ENCODE peak calls at places on chromosome 20, in six cellular contexts. X is H9, M is mesendoderm, E is neuronal stem cell, T is H1, P is trophoblast cell. C is an unnamed sample. For H3K79me1, the result is how much of the 10 kb centered on the place peaks cover.

GRCh38 chr20:9131841-9132240 is 63.0 kb downstream of the PLCB4 start:
- DNase-seq in X (no peak), T (no peak), M (no peak), E (no peak), P (no peak), C (no peak)

GRCh38 chr20:50709574-50709973 is 18.2 kb upstream of the RIPOR3 start:
- DNase-seq in X (no peak), E (no peak), M (no peak), P (no peak), T (no peak), C (no peak)

GRCh38 chr20:39480644-39481043 is 518.5 kb downstream of the DHX35 start:
- DNase-seq in M (no peak), X (no peak), P (no peak), T (no peak), E (no peak), C (no peak)

GRCh38 chr20:48286571-48287551 is 501.6 kb upstream of the SULF2 start:
- DNase-seq in X (no peak), E (no peak), P (no peak), M (no peak), T (no peak), C (no peak)

GRCh38 chr20:8375898-8376297 is 243.8 kb downstream of the PLCB1 start:
- DNase-seq in M (no peak), T (no peak), P (no peak), X (no peak), E (peak), C (no peak)

GRCh38 chr20:35260426-35260825 is 17.5 kb downstream of the MMP24OS start:
- DNase-seq in E (no peak), P (no peak), M (no peak), T (no peak), X (peak), C (no peak)

GRCh38 chr20:53609501-53610445 is 16.1 kb upstream of the ZNF217 start:
- DNase-seq in X (no peak), T (peak), P (no peak), E (no peak), M (peak), C (peak)

GRCh38 chr20:33767739-33768138 is 35.9 kb downstream of the ZNF341 start:
- DNase-seq in P (no peak), X (no peak), T (no peak), M (no peak), E (no peak), C (no peak)

GRCh38 chr20:13322621-13323020 is 101.5 kb downstream of the ISM1 start:
- DNase-seq in P (no peak), X (no peak), M (peak), T (no peak), E (no peak), C (no peak)

GRCh38 chr20:63863021-63863797 is 1.9 kb upstream of the TPD52L2 start:
- DNase-seq in E (no peak), X (no peak), M (no peak), P (no peak), T (no peak), C (no peak)

GRCh38 chr20:39036011-39036410 is 73.9 kb downstream of the DHX35 start:
- DNase-seq in X (no peak), M (no peak), P (no peak), E (no peak), T (no peak), C (peak)

GRCh38 chr20:41142241-41142640 is 4.9 kb downstream of the PLCG1 start:
- DNase-seq in M (no peak), T (no peak), P (no peak), E (no peak), X (no peak), C (no peak)

GRCh38 chr20:20363449-20364015 is 4.4 kb upstream of the INSM1 start:
- DNase-seq in M (peak), E (no peak), X (peak), P (no peak), T (peak), C (no peak)

GRCh38 chr20:32995802-32996201 is 8.4 kb downstream of the SUN5 start:
- DNase-seq in P (no peak), X (no peak), M (no peak), T (no peak), E (no peak), C (no peak)

GRCh38 chr20:23225407-23226060 is 125.1 kb upstream of the NXT1 start:
- DNase-seq in M (peak), E (no peak), T (no peak), P (peak), X (no peak), C (peak)

GRCh38 chr20:39861381-39861780 is 827.7 kb downstream of the MAFB start:
- DNase-seq in T (no peak), M (no peak), E (no peak), X (no peak), P (no peak), C (no peak)

GRCh38 chr20:17505664-17506517 is 25.3 kb downstream of the BFSP1 start:
- DNase-seq in E (no peak), T (no peak), X (no peak), P (peak), M (peak), C (peak)

GRCh38 chr20:760751-761417 is 7.4 kb downstream of the SLC52A3 start:
- DNase-seq in E (peak), M (peak), T (peak), P (peak), X (peak), C (no peak)

GRCh38 chr20:5065489-5066383 is 54.0 kb downstream of the PCNA start:
- DNase-seq in T (no peak), M (peak), X (no peak), P (peak), E (no peak), C (peak)

GRCh38 chr20:21719592-21720214 is 14.2 kb downstream of the PAX1 start:
- DNase-seq in P (peak), X (no peak), M (no peak), T (peak), E (no peak), C (peak)

GRCh38 chr20:364905-365794 is 15.4 kb upstream of the TRIB3 start:
- DNase-seq in M (peak), E (no peak), T (no peak), P (peak), X (no peak), C (peak)

GRCh38 chr20:46199198-46199597 is 81.1 kb downstream of the CD40 start:
- DNase-seq in P (no peak), M (peak), E (peak), X (peak), T (peak), C (no peak)

GRCh38 chr20:34299925-34300806 is 3.0 kb downstream of the AHCY start:
- DNase-seq in M (no peak), P (no peak), E (no peak), X (no peak), T (no peak), C (peak)

GRCh38 chr20:51456511-51457280 is 85.8 kb downstream of the NFATC2 start:
- DNase-seq in E (no peak), T (no peak), X (peak), P (peak), M (peak), C (peak)

GRCh38 chr20:4962257-4962855 is 39.0 kb downstream of the SLC23A2 start:
- DNase-seq in X (no peak), T (no peak), E (no peak), M (peak), P (no peak), C (no peak)

GRCh38 chr20:34364013-34364382 is 925 bp downstream of the ITCH start:
- DNase-seq in P (peak), E (no peak), T (no peak), M (peak), X (no peak), C (peak)

GRCh38 chr20:21701171-21701876 is 4.1 kb upstream of the PAX1 start:
- DNase-seq in T (peak), E (no peak), X (peak), P (no peak), M (no peak), C (no peak)

GRCh38 chr20:16125810-16126209 is 447.4 kb downstream of the KIF16B start:
- DNase-seq in E (no peak), T (no peak), X (no peak), P (peak), M (no peak), C (no peak)

GRCh38 chr20:39988991-39989390 is 700.0 kb downstream of the MAFB start:
- DNase-seq in P (no peak), E (no peak), X (no peak), M (no peak), T (no peak), C (no peak)

GRCh38 chr20:1927217-1927616 is 32.0 kb downstream of the SIRPA start:
- DNase-seq in P (no peak), T (no peak), E (no peak), X (no peak), M (no peak), C (no peak)

GRCh38 chr20:17228624-17229061 is 1.8 kb downstream of the PCSK2 start:
- DNase-seq in E (no peak), M (peak), T (peak), X (peak), P (no peak), C (no peak)

GRCh38 chr20:39631557-39631956 is 669.4 kb downstream of the DHX35 start:
- DNase-seq in P (peak), E (no peak), M (peak), X (no peak), T (no peak), C (no peak)

GRCh38 chr20:49978685-49979029 is 4.1 kb upstream of the SNAI1 start:
- DNase-seq in T (no peak), P (no peak), E (no peak), M (no peak), X (no peak), C (no peak)

GRCh38 chr20:58747400-58747672 is 54.7 kb downstream of the NPEPL1 start:
- DNase-seq in X (no peak), E (no peak), T (no peak), M (no peak), P (no peak), C (no peak)

GRCh38 chr20:48374986-48375715 is 452.6 kb downstream of the PREX1 start:
- DNase-seq in X (no peak), M (no peak), T (no peak), P (no peak), E (no peak), C (no peak)

DNA sequence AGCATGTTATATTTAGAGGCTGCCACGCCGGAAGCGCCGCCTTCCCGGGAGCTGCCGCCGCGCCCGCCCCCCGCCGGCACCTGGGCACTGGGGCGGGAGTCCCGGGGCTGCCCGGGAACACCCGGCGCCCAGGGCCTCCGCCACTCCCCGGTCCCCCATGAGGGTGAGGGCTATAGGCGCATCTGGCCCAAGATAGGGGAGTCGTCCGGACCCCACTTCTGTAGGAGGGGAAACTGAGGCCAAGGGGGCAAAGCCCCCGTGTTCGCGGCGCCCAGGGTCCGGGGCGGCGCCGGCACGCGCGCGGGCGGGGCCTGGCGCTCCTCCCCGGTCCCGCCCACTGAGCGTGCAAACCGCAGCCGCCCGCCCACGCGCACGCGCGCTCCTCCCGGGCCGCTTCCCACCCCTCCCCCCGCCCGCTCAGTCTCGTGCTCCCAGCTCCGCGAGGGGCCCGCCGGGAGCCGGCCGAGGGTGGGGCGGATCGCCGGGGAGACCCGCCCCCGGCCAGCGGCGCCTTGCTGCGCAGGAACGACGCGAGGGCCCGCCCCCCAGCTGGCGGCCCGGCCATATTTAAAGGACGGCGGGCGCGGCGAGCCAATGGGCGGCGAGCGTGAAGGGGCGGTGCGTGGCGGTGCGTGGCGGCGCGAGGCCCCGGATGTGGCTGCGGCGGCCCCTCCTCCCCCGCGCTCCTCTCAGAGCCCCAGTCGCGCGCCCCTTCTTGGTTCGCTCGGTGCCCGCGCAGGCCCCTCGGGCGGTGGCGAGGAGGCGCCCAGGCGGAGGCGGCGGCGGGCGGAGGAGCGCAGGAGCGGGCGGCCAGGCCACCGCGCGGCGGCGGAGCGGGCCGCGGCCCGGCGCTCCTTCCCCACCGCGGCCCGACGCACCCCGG is at the start of gene LSM14B:
- DNase-seq in M (peak), E (peak), T (peak), X (peak), P (peak), C (peak)
- H2BK5ac ChIP-seq in M (no peak), E (peak), T (peak), X (no peak), P (peak), C (peak)

DNA sequence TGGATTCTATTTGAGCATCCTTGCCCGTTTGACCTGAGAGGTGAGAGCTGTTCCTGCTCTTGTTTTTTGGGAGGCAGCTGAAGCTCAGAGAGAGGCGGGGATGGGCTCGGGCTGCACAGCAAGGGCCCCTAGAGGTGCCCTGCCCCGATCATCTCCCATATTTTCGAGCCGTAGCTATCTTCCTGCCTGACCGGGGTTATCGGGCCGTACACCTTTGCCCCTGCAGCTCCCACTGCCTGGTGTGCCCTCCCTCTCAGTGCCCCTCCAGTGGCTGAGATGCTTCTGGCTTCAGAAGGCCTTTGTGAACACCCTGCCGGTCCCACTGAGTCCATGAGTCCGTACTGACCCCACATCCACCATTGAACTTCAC is 6.7 kb downstream of the SRC start:
- DNase-seq in E (no peak), T (no peak), M (no peak), P (no peak), X (no peak), C (no peak)
- H3K79me1 ChIP-seq in E (under half), T (under half), M (half or more), P (under half), X (under half), C (under half)

GRCh38 chr20:44420497-44420896 is 55.2 kb upstream of the TTPAL start:
- DNase-seq in T (no peak), M (no peak), X (no peak), E (no peak), P (no peak), C (no peak)

GRCh38 chr20:44424039-44424495 is 51.6 kb upstream of the TTPAL start:
- DNase-seq in E (no peak), T (no peak), P (no peak), X (no peak), M (no peak), C (no peak)

GRCh38 chr20:44419131-44419844 is 56.4 kb upstream of the TTPAL start:
- DNase-seq in M (no peak), P (no peak), X (no peak), T (no peak), E (no peak), C (no peak)

GRCh38 chr20:44423480-44423879 is 52.2 kb upstream of the TTPAL start:
- DNase-seq in P (no peak), T (no peak), E (no peak), X (no peak), M (no peak), C (no peak)

DNA sequence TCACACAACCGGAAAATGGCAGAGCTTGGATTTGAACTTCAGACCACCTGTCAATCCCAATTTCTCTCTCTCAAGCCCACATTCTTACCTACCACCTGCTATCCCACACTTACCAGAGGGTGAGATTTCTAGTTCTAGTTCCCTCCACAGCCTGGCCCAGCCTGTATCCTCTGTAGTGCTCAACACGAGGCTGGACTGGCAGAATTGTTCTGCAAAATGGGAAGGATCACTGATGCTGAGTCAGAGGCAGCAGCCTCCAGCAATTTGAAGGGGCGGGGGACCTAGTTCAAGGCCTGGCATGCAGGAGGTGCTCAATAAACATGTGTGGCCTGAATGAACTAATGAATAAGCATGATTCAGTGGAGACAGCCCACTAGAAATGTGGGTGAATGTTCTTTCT is 53.6 kb upstream of the TTPAL start:
- DNase-seq in X (no peak), E (no peak), M (no peak), T (no peak), P (no peak), C (peak)
- H2BK5ac ChIP-seq in X (no peak), E (no peak), M (no peak), T (no peak), P (no peak), C (no peak)

GRCh38 chr20:57686931-57687652 is 22.7 kb downstream of the PMEPA1 start:
- DNase-seq in M (no peak), P (no peak), T (no peak), X (no peak), E (no peak), C (no peak)
- H3K79me1 ChIP-seq in M (under half), P (under half), T (under half), X (under half), E (under half), C (under half)

DNA sequence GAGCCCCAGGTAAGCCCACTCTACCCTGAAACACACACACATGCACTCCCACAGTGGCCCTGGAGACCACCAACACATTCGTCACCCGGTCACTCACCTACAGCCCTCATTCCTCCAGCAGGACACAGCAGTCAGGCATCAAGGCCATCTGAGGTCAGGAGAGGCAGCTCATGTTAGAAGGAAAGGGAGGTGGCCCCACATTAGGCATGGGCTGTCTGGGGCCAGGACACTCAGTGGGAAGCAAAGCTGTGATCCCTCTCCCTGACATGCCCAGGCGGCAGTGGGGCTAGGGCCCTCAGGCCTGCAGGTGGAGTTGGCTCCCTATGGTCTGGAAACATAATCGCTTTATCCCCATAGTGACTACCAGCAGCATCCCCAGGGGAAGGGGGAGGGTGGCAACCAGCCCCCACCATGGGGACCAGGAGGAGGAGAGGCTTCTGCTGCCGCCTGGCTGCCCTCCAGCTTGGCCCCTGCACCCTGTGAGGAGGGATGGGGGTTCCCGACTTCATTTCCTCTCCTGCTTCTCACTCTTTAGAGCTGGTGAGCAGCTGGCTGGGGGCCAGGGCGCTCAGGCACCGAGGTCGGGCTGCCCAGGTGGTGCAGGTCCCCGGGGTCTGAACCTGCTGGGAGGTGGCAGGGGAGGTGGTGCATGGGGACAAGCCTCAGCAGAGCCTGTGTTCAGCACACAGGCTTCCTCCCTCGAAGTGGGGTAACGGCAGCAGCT is 76.6 kb upstream of the CST7 start:
- DNase-seq in E (no peak), T (no peak), X (no peak), P (no peak), M (no peak), C (no peak)
- H2BK5ac ChIP-seq in E (no peak), T (no peak), X (no peak), P (no peak), M (no peak), C (no peak)

DNA sequence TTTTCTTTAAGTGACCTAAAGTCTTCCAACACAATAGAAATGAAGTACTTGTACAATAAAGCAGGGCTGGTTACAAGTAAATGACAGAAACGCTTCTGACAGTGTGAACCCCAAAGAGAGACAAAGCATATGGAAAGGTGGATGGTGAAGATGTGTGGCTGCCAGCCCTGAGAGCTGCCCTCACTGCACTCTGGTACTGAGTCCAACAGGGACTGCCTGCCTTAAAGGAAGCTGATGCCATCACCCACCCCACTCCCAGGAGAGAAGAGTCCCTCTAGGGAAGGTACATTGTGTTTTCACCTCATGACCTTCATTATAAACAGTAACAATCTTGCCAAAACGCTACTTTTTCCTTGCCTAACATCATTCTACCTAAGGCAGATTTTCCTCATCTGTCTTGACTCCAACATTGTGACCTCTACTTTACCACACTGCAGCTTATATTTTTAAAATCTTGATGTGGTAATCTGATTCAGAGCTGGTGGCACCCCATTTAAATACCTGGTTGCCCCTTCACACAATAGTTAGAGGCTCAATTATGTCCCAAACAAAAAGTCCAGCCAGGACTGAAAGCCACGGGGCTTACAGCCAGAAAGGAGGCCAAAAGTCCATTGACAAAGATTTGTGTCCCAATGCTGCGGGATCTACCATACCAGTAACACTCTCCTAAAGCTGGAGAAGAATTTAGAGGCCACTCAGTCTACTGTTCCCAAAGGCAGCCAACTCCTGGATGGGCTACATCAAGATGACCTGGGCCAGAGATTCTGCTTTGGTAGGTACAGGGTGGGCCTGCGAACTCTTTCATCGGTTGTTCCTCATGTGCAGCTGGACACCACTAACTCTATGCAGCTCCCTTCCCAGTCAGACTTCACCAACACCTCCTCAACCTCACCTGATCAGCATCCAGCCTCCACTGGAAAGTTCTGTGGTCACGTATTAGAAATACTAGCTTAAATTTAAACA is 4.4 kb downstream of the APMAP start:
- DNase-seq in E (no peak), P (no peak), T (no peak), X (peak), M (no peak), C (no peak)
- H3K79me1 ChIP-seq in E (under half), P (under half), T (under half), X (under half), M (under half), C (half or more)

GRCh38 chr20:62628691-62629090 is 13.6 kb upstream of the SLCO4A1 start:
- DNase-seq in M (peak), E (no peak), P (peak), X (no peak), T (no peak), C (peak)
- H2BK5ac ChIP-seq in M (no peak), E (no peak), P (no peak), X (no peak), T (no peak), C (no peak)